ENCODE peak calls at places on chromosome 1, in six cellular contexts. U is immature natural killer cell; A is stimulated activated CD8-positive, alpha-beta memory T cell treated with anti-CD3 and anti-CD28 coated beads, Interleukin-2, amount 100 ng/mL, for 1 hour; E is fibroblast of lung; V is RWPE1; M is GM18507. J is an unnamed sample.

GRCh38 chr1:20472860-20473711 is 12.9 kb downstream of the CAMK2N1 start:
- DNase-seq in E (peak), A (no peak), U (no peak), V (no peak), M (no peak), J (peak)

GRCh38 chr1:11568687-11569086 is 85.5 kb downstream of the FBXO2 start:
- DNase-seq in E (peak), U (no peak), A (no peak), V (peak), M (no peak), J (no peak)

GRCh38 chr1:3174487-3175247 is 105.7 kb downstream of the PRDM16 start:
- DNase-seq in U (no peak), V (peak), M (no peak), A (no peak), E (peak), J (peak)

GRCh38 chr1:109761227-109762038 is 2.3 kb downstream of the EPS8L3 start:
- DNase-seq in E (no peak), A (no peak), U (no peak), V (no peak), M (no peak), J (no peak)

GRCh38 chr1:215631489-215631888 is 64.4 kb downstream of the KCTD3 start:
- DNase-seq in U (no peak), M (no peak), A (no peak), E (peak), V (peak), J (peak)

GRCh38 chr1:1298861-1299685 is 8.7 kb downstream of the ACAP3 start:
- DNase-seq in V (no peak), A (no peak), M (no peak), U (no peak), E (no peak), J (no peak)

GRCh38 chr1:109979489-109980091 is 5.0 kb upstream of the AHCYL1 start:
- DNase-seq in V (no peak), A (no peak), M (no peak), U (no peak), E (peak), J (peak)

GRCh38 chr1:233233508-233234040 is 62.0 kb downstream of the PCNX2 start:
- DNase-seq in U (no peak), V (no peak), E (no peak), A (no peak), M (no peak), J (no peak)

GRCh38 chr1:160993544-160993943 is 27.4 kb downstream of the F11R start:
- DNase-seq in A (no peak), U (no peak), M (no peak), V (peak), E (peak), J (peak)

GRCh38 chr1:239778221-239778813 is 313.4 kb upstream of the FMN2 start:
- DNase-seq in U (no peak), E (no peak), A (no peak), V (no peak), M (no peak), J (no peak)

GRCh38 chr1:75992312-75992711 is 60.1 kb upstream of the ASB17 start:
- DNase-seq in V (no peak), U (no peak), M (no peak), A (no peak), E (no peak), J (no peak)

J was measured in GM23248.